ENCODE peak calls at places on chromosomes 1 and 21, in six cellular contexts. H, Q, V, S, T and Z are unnamed samples.

GRCh38 chr1:33170351-33171274 is 11.2 kb downstream of the TRIM62 start:
- DNase-seq in Q (no peak), T (peak; percentile 77), H (no peak), V (no peak), S (peak; percentile 83), Z (no peak)

GRCh38 chr21:21458124-21458631 is 460.0 kb downstream of the NCAM2 start:
- DNase-seq in S (no peak), V (no peak), T (no peak), Q (no peak), H (no peak), Z (no peak)

GRCh38 chr1:155127672-155128468 is at the start of gene EFNA1:
- DNase-seq in T (peak; percentile 82), S (peak; percentile 75), Q (peak; percentile 79), H (no peak), V (peak; percentile 84), Z (no peak)

GRCh38 chr1:176461576-176461975 is 1.4 kb upstream of the PAPPA2 start:
- DNase-seq in T (no peak), V (no peak), Q (no peak), H (no peak), S (no peak), Z (no peak)

GRCh38 chr1:61184035-61184713 is 101.8 kb downstream of the NFIA start:
- DNase-seq in Q (peak; percentile 96), H (no peak), S (peak; percentile 95), V (peak; percentile 95), T (peak; percentile 96), Z (peak; percentile 84)

GRCh38 chr21:45410151-45410864 is 5.3 kb downstream of the COL18A1 start:
- DNase-seq in H (no peak), Q (no peak), S (no peak), V (no peak), T (peak; percentile 43), Z (no peak)

GRCh38 chr21:41952568-41953248 is 1.1 kb downstream of the C2CD2 start:
- DNase-seq in S (no peak), T (no peak), V (no peak), Q (no peak), H (no peak), Z (no peak)

GRCh38 chr1:248631354-248632041 is 3.4 kb downstream of the OR2T11 start:
- DNase-seq in H (no peak), T (no peak), S (no peak), V (no peak), Q (no peak), Z (peak; percentile 32)

GRCh38 chr1:155182052-155182550 is 8.5 kb downstream of the TRIM46 start:
- DNase-seq in S (no peak), H (no peak), Q (no peak), V (no peak), T (no peak), Z (no peak)

GRCh38 chr1:47934243-47934805 is 62.9 kb downstream of the TRABD2B start:
- DNase-seq in H (no peak), V (no peak), T (peak; percentile 70), Q (peak; percentile 45), S (peak; percentile 57), Z (peak; percentile 91)

GRCh38 chr1:65431111-65431705 is 10.7 kb downstream of the LEPR start:
- DNase-seq in S (no peak), H (no peak), V (no peak), Q (no peak), T (no peak), Z (no peak)

GRCh38 chr1:1348420-1349255 is 580 bp downstream of the DVL1 start:
- DNase-seq in H (no peak), T (no peak), V (peak; percentile 75), S (no peak), Q (no peak), Z (no peak)

GRCh38 chr1:145962157-145963102 is 1.9 kb downstream of the ANKRD34A start:
- DNase-seq in H (no peak), S (peak; percentile 38), T (peak; percentile 76), Q (no peak), V (no peak), Z (no peak)

GRCh38 chr1:243792401-243792800 is 57.6 kb downstream of the AKT3 start:
- DNase-seq in Q (no peak), S (no peak), T (no peak), V (no peak), H (no peak), Z (no peak)

GRCh38 chr1:17020502-17020901 is 8.8 kb upstream of the ATP13A2 start:
- DNase-seq in S (no peak), V (no peak), H (peak; percentile 65), Q (no peak), T (no peak), Z (no peak)

GRCh38 chr1:56098956-56099355 is 480.4 kb downstream of the PLPP3 start:
- DNase-seq in Q (no peak), H (no peak), V (no peak), T (no peak), S (no peak), Z (no peak)

GRCh38 chr1:157983787-157984186 is 9.7 kb upstream of the KIRREL1 start:
- DNase-seq in T (no peak), H (no peak), Q (no peak), S (no peak), V (no peak), Z (no peak)

GRCh38 chr1:157984469-157984868 is 9.0 kb upstream of the KIRREL1 start:
- DNase-seq in V (no peak), T (no peak), H (no peak), Q (no peak), S (no peak), Z (no peak)

GRCh38 chr1:157975216-157975615 is 18.2 kb upstream of the KIRREL1 start:
- DNase-seq in Q (no peak), T (no peak), V (no peak), H (no peak), S (no peak), Z (no peak)

GRCh38 chr1:157982111-157982510 is 11.3 kb upstream of the KIRREL1 start:
- DNase-seq in Q (no peak), T (no peak), S (no peak), V (no peak), H (no peak), Z (no peak)

DNA sequence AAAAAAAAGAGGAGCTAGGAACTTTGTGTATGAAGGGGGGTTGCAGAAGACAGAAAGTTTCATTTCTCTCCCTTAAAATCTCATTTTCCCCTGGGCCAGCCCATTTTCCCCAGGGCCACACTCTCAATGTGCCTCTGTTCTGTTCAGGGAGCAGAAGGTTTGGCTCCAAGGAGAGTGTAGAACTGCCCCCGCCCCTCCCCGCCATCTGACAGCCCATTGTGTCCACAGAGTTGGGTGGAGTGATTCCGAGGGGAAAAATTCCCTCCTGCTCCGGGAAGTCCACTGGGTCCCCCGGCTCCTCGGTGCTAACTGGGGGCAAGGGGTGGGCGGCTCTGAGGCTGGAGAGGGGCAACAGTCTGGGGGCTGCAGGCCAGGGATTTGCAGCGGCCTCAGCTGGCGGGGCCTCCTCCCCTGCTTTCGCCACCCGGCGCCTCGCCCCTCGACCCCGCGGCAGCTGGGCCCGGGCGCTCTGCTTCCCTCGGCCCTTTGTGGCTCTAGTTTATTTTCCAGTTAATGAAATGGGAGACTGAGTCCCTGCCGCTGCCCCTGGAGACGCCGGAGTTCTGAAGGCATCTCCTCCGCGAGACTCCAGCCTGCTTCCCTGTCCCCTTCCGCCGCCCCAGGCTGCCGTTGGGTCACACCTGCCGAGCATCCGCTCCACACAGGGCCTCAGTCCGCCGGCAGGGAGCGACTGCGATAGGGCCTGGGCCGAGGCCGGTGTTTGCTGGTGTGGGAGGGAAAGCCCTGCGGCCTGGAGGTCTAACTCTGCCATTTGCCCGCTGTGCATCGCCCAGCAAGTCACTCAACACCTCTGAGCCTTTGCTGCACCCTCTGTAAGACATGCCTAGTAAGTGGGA is 14.7 kb upstream of the KIRREL1 start:
- DNase-seq in H (no peak), S (peak; percentile 31), T (peak; percentile 53), V (no peak), Q (no peak), Z (no peak)
- TF ChIP-seq CTCF in H (peak; percentile 19), S (no peak), T (no peak), V (no peak), Q (no peak), Z (no peak)

GRCh38 chr1:175197536-175197935 is 5.0 kb upstream of the KIAA0040 start:
- DNase-seq in V (no peak), Q (no peak), H (no peak), T (no peak), S (no peak), Z (peak; percentile 61)
- H3K4me3 ChIP-seq in V (no peak overlapping the region), Q (no peak overlapping the region), H (no peak overlapping the region), T (no peak overlapping the region), S (no peak overlapping the region), Z (no peak overlapping the region)

DNA sequence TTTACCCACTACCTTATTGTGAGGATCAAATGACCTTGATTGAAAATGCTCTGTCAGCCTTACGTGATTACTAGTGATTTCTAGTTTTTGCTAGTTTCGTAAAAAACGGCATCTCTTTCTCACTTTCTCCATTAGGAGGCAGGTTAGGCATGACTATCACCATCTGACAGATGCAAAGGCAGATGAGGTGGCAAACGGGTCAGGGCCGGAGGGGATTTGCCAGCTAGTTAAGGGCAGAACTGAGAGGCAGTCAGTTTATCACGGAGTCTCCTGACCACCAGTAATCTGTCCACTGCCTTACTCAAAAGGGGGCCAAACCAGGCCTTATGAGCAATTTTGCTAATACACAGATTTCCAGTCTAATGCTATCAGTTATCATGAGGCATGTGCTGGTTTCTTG is 159.3 kb downstream of the TSEN15 start:
- DNase-seq in T (no peak), V (no peak), H (no peak), S (no peak), Q (no peak), Z (no peak)
- TF ChIP-seq CTCF in T (no peak), V (no peak), H (no peak), S (no peak), Q (no peak), Z (peak; percentile 20)

GRCh38 chr1:118986839-118987430 is 1.2 kb downstream of the TBX15 start:
- DNase-seq in T (no peak), Q (no peak), S (no peak), H (no peak), V (no peak), Z (no peak)

GRCh38 chr1:118984990-118985608 is 3.0 kb downstream of the TBX15 start:
- DNase-seq in Q (no peak), H (no peak), T (no peak), S (no peak), V (no peak), Z (no peak)

GRCh38 chr1:118985611-118986290 is 2.4 kb downstream of the TBX15 start:
- DNase-seq in T (no peak), S (no peak), V (no peak), H (no peak), Q (no peak), Z (no peak)

GRCh38 chr1:118987431-118988185 is 535 bp downstream of the TBX15 start:
- DNase-seq in H (no peak), Q (no peak), V (no peak), S (no peak), T (no peak), Z (no peak)

DNA sequence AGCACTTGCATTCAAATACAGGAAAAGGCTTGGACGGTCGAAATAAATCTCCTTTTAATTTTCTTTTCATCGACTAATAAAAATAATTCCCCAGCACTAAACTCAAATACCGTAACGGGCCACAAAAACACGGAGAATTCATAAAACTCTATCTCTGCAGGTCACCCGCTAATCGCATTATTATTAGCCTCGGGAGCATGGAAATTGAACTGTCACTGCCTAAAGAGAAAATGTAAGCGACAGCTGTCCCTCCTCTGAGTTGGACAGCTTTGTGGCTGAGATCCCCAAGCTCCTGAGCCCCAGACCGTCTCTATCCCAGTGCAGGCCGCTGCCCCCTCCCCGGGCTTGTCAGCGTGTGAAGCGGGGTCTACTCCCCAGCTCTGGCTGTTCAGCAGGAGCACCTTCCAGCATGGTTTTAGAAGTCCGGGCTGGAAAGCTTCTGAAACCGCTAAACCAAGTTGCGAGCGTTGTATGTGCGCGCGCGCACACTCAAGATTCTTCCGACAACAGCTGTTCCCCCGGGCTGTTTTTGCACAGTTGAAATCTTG is 1.8 kb downstream of the TBX15 start:
- DNase-seq in S (no peak), Q (no peak), T (no peak), H (no peak), V (no peak), Z (no peak)
- H3K4me3 ChIP-seq in S (peak overlapping the region; percentile 25), Q (no peak overlapping the region), T (peak overlapping the region; percentile 54), H (peak overlapping the region; percentile 67), V (no peak overlapping the region), Z (peak overlapping the region; percentile 50)

GRCh38 chr1:44747878-44748277 is 8.2 kb downstream of the KIF2C start:
- DNase-seq in Q (no peak), S (no peak), H (no peak), V (no peak), T (no peak), Z (no peak)
- TF ChIP-seq CTCF in Q (no peak), S (no peak), H (no peak), V (no peak), T (no peak), Z (peak; percentile 20)